ENCODE peak calls at places on chromosomes 3 and 15, in four cellular contexts. B is HepG2, N is A549, O is K562. V is an unnamed sample.

GRCh38 chr3:61844346-61844745 is 283.0 kb downstream of the PTPRG start:
- DNase-seq in O (no peak), N (no peak), B (no peak), V (no peak)

GRCh38 chr3:95715137-95715536 is 1099.3 kb upstream of the EPHA6 start:
- DNase-seq in O (no peak), N (no peak), B (no peak), V (no peak)

GRCh38 chr15:90407871-90408317 is 19.9 kb downstream of the IQGAP1 start:
- DNase-seq in O (no peak), B (no peak), N (no peak), V (no peak)

GRCh38 chr15:73936181-73936580 is 9.9 kb downstream of the LOXL1 start:
- DNase-seq in O (no peak), N (no peak), B (no peak), V (no peak)

GRCh38 chr15:79896634-79897379 is at the start of gene MTHFS:
- DNase-seq in O (peak; percentile 91), B (peak; percentile 66), N (peak; percentile 83), V (peak; percentile 82)

GRCh38 chr3:14371573-14372474 is 30.6 kb upstream of the SLC6A6 start:
- DNase-seq in O (peak; percentile 97), B (peak; percentile 76), N (peak; percentile 79), V (no peak)

GRCh38 chr3:8713901-8714759 is 19.5 kb upstream of the CAV3 start:
- DNase-seq in B (peak; percentile 13), N (peak; percentile 54), O (peak; percentile 53), V (peak; percentile 72)

GRCh38 chr3:40071683-40072238 is 237.7 kb upstream of the EIF1B start:
- DNase-seq in N (no peak), O (no peak), B (no peak), V (no peak)

GRCh38 chr3:23389089-23389488 is 186.0 kb downstream of the UBE2E2 start:
- DNase-seq in O (no peak), N (no peak), B (no peak), V (peak; percentile 31)

GRCh38 chr3:194284351-194284750 is 66.8 kb downstream of the CPN2 start:
- DNase-seq in B (no peak), O (no peak), N (no peak), V (no peak)

GRCh38 chr3:14565791-14566588 is 25.8 kb upstream of the GRIP2 start:
- DNase-seq in O (no peak), N (no peak), B (no peak), V (no peak)

GRCh38 chr3:122353215-122353614 is 28.2 kb downstream of the CSTA start:
- DNase-seq in N (no peak), B (no peak), O (no peak), V (no peak)

GRCh38 chr15:61921093-61921492 is 139.2 kb downstream of the VPS13C start:
- DNase-seq in B (no peak), N (no peak), O (no peak), V (no peak)

GRCh38 chr3:175493296-175493695 is 634.2 kb downstream of the NAALADL2 start:
- DNase-seq in B (no peak), N (no peak), O (no peak), V (no peak)

GRCh38 chr3:55297706-55298105 is 189.4 kb downstream of the WNT5A start:
- DNase-seq in N (no peak), O (no peak), B (no peak), V (no peak)
- TF ChIP-seq NR3C1 in N (no peak), O (no peak), B (no peak), V (no peak)

GRCh38 chr3:178198329-178198728 is 337.9 kb upstream of the KCNMB2 start:
- DNase-seq in O (no peak), N (no peak), B (no peak), V (no peak)

GRCh38 chr3:178195824-178196223 is 340.4 kb upstream of the KCNMB2 start:
- DNase-seq in O (peak; percentile 56), N (no peak), B (no peak), V (no peak)

GRCh38 chr3:178193846-178194245 is 342.4 kb upstream of the KCNMB2 start:
- DNase-seq in O (no peak), B (no peak), N (no peak), V (no peak)

GRCh38 chr3:178189854-178190253 is 346.4 kb upstream of the KCNMB2 start:
- DNase-seq in O (peak; percentile 25), B (no peak), N (no peak), V (no peak)

DNA sequence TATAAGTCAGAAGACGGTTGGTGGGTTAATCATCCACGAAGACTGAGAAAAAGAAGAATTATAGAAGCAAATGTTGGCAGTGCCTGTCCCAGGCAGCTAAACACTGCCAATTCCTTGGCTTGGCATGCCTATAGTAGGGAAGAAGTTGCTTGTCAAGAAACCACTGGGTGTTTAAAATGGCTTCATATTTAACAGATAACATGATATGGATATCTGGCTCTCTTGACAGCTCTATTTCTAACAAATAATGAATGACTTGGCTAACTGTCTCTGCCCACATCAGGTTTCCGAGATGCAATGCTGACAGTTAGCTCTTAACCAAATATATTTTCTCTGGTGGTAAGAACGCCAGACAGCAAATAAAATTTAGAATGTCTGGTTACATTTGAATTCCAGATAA is 341.7 kb upstream of the KCNMB2 start:
- DNase-seq in B (no peak), O (no peak), N (no peak), V (no peak)
- TF ChIP-seq NR3C1 in B (no peak), O (no peak), N (no peak), V (no peak)

GRCh38 chr3:158314426-158315357 is 204.8 kb downstream of the RSRC1 start:
- DNase-seq in N (no peak), B (no peak), O (no peak), V (no peak)

GRCh38 chr3:158312560-158313141 is 202.8 kb downstream of the RSRC1 start:
- DNase-seq in N (no peak), B (no peak), O (peak; percentile 19), V (no peak)

GRCh38 chr3:158308533-158308932 is 198.6 kb downstream of the RSRC1 start:
- DNase-seq in B (no peak), O (no peak), N (no peak), V (no peak)

DNA sequence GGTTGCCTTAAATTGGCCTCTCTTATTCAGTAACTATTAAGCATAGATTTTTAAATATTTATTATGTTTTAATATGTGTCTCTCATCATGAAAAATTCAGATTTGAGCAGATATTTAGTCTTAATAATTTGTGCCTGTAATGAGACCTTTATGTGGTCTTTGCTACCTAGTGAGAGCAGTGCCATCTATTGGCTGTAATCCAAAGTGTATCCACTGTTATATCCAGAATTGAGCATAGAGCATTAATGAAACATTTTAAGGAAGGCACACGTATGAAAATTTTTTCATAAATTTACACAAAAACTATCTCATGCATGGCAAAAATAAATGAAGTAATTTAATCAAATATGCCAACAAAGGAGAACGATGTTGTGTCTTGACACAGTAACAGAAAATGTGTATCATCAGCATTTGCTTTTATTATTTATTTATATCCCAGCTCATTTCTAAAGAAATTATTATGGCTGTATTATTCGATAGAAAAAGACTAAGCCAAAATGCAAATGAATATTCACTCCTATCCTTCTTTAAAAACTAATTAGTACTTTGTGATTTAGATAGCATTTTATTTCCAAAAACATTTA is 203.5 kb downstream of the RSRC1 start:
- DNase-seq in O (peak; percentile 48), N (peak; percentile 8), B (peak; percentile 31), V (no peak)
- TF ChIP-seq NR3C1 in O (no peak), N (no peak), B (no peak), V (no peak)

GRCh38 chr15:36332301-36332700 is 247.1 kb upstream of the CDIN1 start:
- DNase-seq in B (no peak), N (no peak), O (no peak), V (no peak)

GRCh38 chr15:36329592-36329991 is 249.8 kb upstream of the CDIN1 start:
- DNase-seq in B (no peak), O (no peak), N (no peak), V (no peak)

GRCh38 chr15:36330598-36330997 is 248.8 kb upstream of the CDIN1 start:
- DNase-seq in N (no peak), B (no peak), O (no peak), V (no peak)

GRCh38 chr15:36332896-36333295 is 246.5 kb upstream of the CDIN1 start:
- DNase-seq in N (no peak), B (no peak), O (no peak), V (no peak)

GRCh38 chr15:36331531-36332275 is 247.7 kb upstream of the CDIN1 start:
- DNase-seq in B (no peak), N (no peak), O (no peak), V (no peak)
- TF ChIP-seq NR3C1 in B (no peak), N (no peak), O (no peak), V (no peak)

GRCh38 chr15:66153549-66154415 is 99.8 kb downstream of the MEGF11 start:
- DNase-seq in N (no peak), B (no peak), O (no peak), V (no peak)
- TF ChIP-seq NR3C1 in N (no peak), B (no peak), O (no peak), V (no peak)

GRCh38 chr3:179149239-179149887 is 1.2 kb downstream of the PIK3CA start:
- DNase-seq in N (peak; percentile 1), O (peak; percentile 47), B (peak; percentile 14), V (no peak)
- TF ChIP-seq NR3C1 in N (no peak), O (no peak), B (no peak), V (no peak)

DNA sequence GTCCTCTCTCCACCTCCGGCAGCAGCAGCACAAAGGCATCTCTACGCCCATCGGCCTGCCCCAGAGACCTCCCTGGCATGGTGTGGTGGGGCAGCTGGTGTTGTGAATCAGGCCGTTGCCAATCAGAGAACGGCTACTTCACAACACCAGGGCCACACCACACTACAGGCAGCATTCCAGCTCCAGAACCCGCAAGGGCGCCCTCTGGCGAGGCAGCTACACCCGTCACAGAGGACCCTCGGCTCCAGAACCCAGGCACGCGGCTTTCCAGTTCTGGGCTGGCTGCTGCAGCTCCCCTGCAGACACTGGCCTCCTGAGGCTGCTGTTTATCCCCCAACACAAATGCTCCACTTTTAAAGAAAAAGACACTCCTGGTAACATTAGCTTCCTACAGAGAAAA is 127.5 kb upstream of the TOPAZ1 start:
- DNase-seq in O (peak; percentile 69), B (peak; percentile 13), N (no peak), V (peak; percentile 86)
- TF ChIP-seq NR3C1 in O (no peak), B (no peak), N (no peak), V (no peak)

DNA sequence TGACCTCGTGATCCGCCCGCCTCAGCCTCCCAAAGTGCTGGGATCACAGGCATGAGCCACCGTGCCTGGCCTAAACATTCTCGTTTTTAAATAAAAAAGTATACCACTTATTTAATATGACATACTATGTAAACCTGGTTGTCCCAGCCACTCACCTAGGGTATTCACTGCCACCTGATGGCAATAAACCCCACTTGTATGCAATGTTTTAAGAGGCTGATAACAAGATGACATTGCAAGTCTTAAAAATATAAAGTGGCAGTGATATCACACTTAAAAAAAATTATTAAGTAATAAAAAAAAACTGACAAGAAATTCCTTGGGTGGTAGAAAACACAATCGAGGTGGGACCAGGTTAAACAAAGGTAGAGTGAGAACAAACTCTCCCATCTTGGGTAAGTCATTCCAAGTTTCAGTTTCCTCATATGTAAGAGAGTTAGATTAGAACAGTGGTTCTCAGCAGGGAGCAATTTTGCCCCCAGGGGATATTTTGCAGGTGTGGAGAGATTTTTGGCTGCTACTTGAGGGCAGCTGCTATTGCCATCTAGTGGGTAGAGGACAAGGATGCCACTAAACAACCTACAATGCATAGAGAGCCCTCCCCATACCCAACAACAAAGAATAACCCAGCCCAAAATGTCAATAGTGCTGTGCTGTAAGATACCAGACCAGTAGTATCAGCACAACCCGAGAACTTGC is 14.5 kb downstream of the ARF4 start:
- DNase-seq in B (no peak), N (no peak), O (no peak), V (peak; percentile 38)
- TF ChIP-seq NR3C1 in B (no peak), N (no peak), O (no peak), V (no peak)

V was measured in WTC11.